ENCODE peak calls at places on chromosomes 12 and 14, in six cellular contexts. F is H1, Q is mesendoderm, J is IMR-90, S is neuronal stem cell, I is trophoblast cell. A is an unnamed sample. For H3K36me3, the result is how much of the 10 kb centered on the place peaks cover.

GRCh38 chr12:54394986-54395385 is 10.5 kb upstream of the ZNF385A start:
- DNase-seq in Q (no peak), F (no peak), I (no peak), S (no peak), J (no peak), A (no peak)

GRCh38 chr14:100291305-100292075 is 14.8 kb downstream of the SLC25A29 start:
- DNase-seq in S (no peak), J (no peak), F (no peak), I (no peak), Q (no peak), A (no peak)

GRCh38 chr12:127107744-127108143 is 1159.2 kb upstream of the TMEM132C start:
- DNase-seq in S (no peak), J (no peak), F (no peak), Q (no peak), I (no peak), A (no peak)

GRCh38 chr12:51190820-51191219 is 17.9 kb upstream of the TFCP2 start:
- DNase-seq in S (no peak), I (no peak), Q (no peak), F (no peak), J (no peak), A (no peak)

GRCh38 chr12:48054955-48055821 is 50.7 kb downstream of the SENP1 start:
- DNase-seq in J (no peak), F (no peak), S (no peak), Q (no peak), I (no peak), A (no peak)

GRCh38 chr14:89378119-89378518 is 38.9 kb downstream of the FOXN3 start:
- DNase-seq in I (peak), Q (no peak), F (no peak), S (no peak), J (peak), A (peak)

GRCh38 chr12:108855284-108856169 is 1.9 kb downstream of the SSH1 start:
- DNase-seq in Q (peak), I (peak), J (peak), S (no peak), F (no peak), A (peak)

GRCh38 chr14:95521001-95521400 is 4.6 kb upstream of the SYNE3 start:
- DNase-seq in J (no peak), S (no peak), F (no peak), Q (no peak), I (no peak), A (no peak)

GRCh38 chr12:116277393-116278258 is at the start of gene MED13L:
- DNase-seq in F (peak), Q (peak), I (peak), J (peak), S (peak), A (peak)

GRCh38 chr14:92471919-92472318 is 41.7 kb upstream of the RIN3 start:
- DNase-seq in Q (peak), J (peak), F (peak), I (peak), S (no peak), A (peak)

GRCh38 chr12:106082216-106083175 is 56.3 kb downstream of the NUAK1 start:
- DNase-seq in Q (no peak), J (peak), S (no peak), F (no peak), I (no peak), A (peak)

GRCh38 chr12:87687362-87687761 is 341.8 kb downstream of the C12orf50 start:
- DNase-seq in I (peak), F (no peak), S (no peak), J (peak), Q (peak), A (peak)

GRCh38 chr12:52235001-52235760 is 2.1 kb downstream of the KRT7 start:
- DNase-seq in I (peak), S (no peak), Q (no peak), F (no peak), J (no peak), A (no peak)

GRCh38 chr12:116358850-116359761 is 81.6 kb upstream of the MED13L start:
- DNase-seq in S (peak), I (peak), F (no peak), Q (peak), J (peak), A (peak)

GRCh38 chr14:64502476-64503183 is 1.0 kb downstream of the ZBTB25 start:
- DNase-seq in S (no peak), F (no peak), Q (peak), J (peak), I (peak), A (no peak)

GRCh38 chr14:83071888-83072501 is 1538.3 kb upstream of the SEL1L start:
- DNase-seq in F (no peak), Q (peak), J (peak), S (peak), I (peak), A (peak)

GRCh38 chr14:95491936-95492608 is 24.4 kb downstream of the SYNE3 start:
- DNase-seq in F (no peak), J (no peak), S (no peak), I (no peak), Q (no peak), A (no peak)

DNA sequence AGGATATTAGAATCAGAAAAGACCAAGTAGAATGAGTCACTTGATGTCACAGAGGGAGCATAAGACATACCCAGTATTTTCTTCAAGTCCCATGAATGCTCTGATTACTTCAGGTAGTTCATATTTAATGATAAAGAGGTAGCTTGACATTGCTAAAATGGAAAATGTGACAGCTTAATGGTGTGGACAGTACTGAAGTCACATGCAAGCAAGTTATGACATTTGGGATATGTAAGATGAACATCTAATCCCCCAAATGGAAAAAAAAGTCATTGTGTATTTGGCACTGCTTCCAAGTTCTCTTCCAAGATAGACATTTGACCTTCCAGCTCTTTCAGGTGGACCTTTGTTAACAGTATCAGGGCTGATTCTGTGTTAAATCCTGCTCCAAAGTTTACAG is 45.9 kb downstream of the SLC38A4 start:
- DNase-seq in I (no peak), Q (no peak), F (no peak), S (no peak), J (no peak), A (no peak)
- H3K36me3 ChIP-seq in I (under half), Q (under half), F (under half), S (under half), J (under half), A (under half)

GRCh38 chr14:66039495-66039894 is 446.7 kb upstream of the CCDC196 start:
- DNase-seq in I (no peak), J (no peak), F (no peak), Q (no peak), S (no peak), A (no peak)

GRCh38 chr14:66046591-66046990 is 439.6 kb upstream of the CCDC196 start:
- DNase-seq in F (no peak), Q (no peak), J (no peak), I (no peak), S (no peak), A (no peak)

GRCh38 chr14:66045572-66046021 is 440.6 kb upstream of the CCDC196 start:
- DNase-seq in J (no peak), F (no peak), Q (peak), I (peak), S (no peak), A (peak)

GRCh38 chr14:66046035-66046434 is 440.1 kb upstream of the CCDC196 start:
- DNase-seq in J (no peak), I (no peak), S (no peak), F (no peak), Q (peak), A (no peak)

GRCh38 chr14:66043921-66044320 is 442.2 kb upstream of the CCDC196 start:
- DNase-seq in J (no peak), Q (no peak), I (no peak), F (no peak), S (no peak), A (peak)
- H3K23ac ChIP-seq in J (no peak), Q (no peak), I (no peak), F (no peak), S (no peak), A (no peak)

DNA sequence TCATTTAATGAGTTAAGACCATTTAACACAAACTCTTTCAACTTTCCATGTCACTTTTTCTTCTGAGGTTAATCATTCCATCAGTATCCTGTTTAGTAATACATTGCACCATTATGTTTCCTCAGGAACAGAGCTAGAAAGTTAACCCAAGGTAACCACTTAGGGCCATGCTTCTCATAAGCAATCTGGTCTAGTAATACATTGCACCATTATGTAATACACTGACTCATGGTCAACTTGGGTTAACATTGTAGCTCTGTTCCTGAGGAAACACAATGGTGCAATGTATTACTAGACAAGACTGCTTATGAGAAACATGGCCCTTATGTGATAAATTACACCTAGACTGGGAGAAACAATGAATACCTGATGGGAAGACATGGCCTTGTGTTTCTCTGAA is 21.7 kb downstream of the ERH start:
- DNase-seq in F (no peak), S (no peak), J (peak), Q (no peak), I (peak), A (peak)
- H3K36me3 ChIP-seq in F (under half), S (under half), J (under half), Q (under half), I (under half), A (under half)

GRCh38 chr12:121352053-121353018 is at the start of gene ANAPC5:
- DNase-seq in S (peak), J (peak), Q (peak), F (peak), I (peak), A (peak)
- H3K23ac ChIP-seq in S (peak), J (peak), Q (peak), F (no peak), I (no peak), A (peak)

GRCh38 chr14:22523283-22523682 is 65.7 kb downstream of the DAD1 start:
- DNase-seq in I (no peak), S (no peak), J (no peak), Q (no peak), F (no peak), A (no peak)

GRCh38 chr14:22524784-22525161 is 64.3 kb downstream of the DAD1 start:
- DNase-seq in F (no peak), I (no peak), S (no peak), J (peak), Q (no peak), A (no peak)

GRCh38 chr14:22524105-22524783 is 64.8 kb downstream of the DAD1 start:
- DNase-seq in F (no peak), S (no peak), I (no peak), J (no peak), Q (no peak), A (no peak)

GRCh38 chr14:22526744-22527143 is 62.3 kb downstream of the DAD1 start:
- DNase-seq in F (no peak), I (no peak), J (no peak), Q (no peak), S (no peak), A (no peak)

DNA sequence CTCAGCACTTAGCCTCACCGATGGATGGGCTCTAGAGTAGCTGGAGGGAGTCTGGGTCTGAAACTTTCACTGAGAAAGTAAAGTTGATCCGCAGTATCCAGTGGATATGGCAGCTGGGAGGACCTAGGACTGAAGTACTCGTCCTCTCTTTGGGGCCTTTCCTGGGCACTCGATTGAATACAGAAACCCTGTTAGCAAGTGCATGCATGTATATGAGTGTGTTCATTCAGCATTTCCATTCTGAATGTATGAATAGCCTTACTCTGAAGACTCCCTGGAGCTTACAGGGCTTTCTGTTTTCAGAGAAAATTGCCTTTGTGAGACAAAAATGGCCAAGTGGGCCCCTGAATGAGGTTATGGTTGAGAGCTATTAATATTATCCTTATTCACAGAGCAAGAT is 62.8 kb downstream of the DAD1 start:
- DNase-seq in Q (no peak), S (no peak), F (no peak), J (no peak), I (no peak), A (no peak)
- H3K36me3 ChIP-seq in Q (under half), S (under half), F (under half), J (under half), I (under half), A (under half)

DNA sequence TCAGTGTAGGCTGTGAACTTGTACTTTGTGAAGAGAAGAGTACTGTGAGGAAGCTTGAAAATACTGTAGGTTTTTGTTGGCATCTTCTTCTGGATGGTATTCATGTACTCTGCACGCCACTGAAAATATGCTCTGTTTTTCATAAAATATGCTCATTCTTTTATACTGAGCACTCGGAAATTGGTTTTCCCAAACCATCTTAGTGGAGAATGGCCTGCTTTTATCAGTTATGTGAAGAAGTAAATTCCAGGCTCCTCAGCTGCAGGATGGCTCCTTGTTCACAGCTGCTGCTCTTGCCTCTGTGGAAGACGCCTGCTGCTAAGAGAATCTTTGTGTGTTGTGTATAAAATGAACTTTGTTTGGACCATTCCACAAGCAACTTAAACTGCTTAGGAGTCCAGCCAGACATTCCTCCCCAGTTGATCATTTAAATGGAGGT is 443.5 kb upstream of the RGS6 start:
- DNase-seq in Q (no peak), I (no peak), S (no peak), F (no peak), J (peak), A (peak)
- H3K23ac ChIP-seq in Q (no peak), I (no peak), S (no peak), F (no peak), J (no peak), A (no peak)

GRCh38 chr12:110998165-110998564 is 77.8 kb upstream of the MYL2 start:
- DNase-seq in S (no peak), I (no peak), Q (no peak), F (no peak), J (no peak), A (no peak)

GRCh38 chr12:110995016-110995415 is 74.6 kb upstream of the MYL2 start:
- DNase-seq in Q (no peak), F (no peak), I (no peak), J (no peak), S (no peak), A (no peak)

GRCh38 chr12:110996415-110996814 is 76.0 kb upstream of the MYL2 start:
- DNase-seq in F (no peak), I (no peak), J (no peak), S (no peak), Q (no peak), A (no peak)

GRCh38 chr12:110993425-110993824 is 73.0 kb upstream of the MYL2 start:
- DNase-seq in Q (peak), J (no peak), S (no peak), F (no peak), I (no peak), A (no peak)

GRCh38 chr12:110995615-110996014 is 75.2 kb upstream of the MYL2 start:
- DNase-seq in Q (no peak), J (no peak), I (no peak), F (no peak), S (no peak), A (no peak)
- H3K36me3 ChIP-seq in Q (under half), J (under half), I (under half), F (under half), S (under half), A (under half)

GRCh38 chr12:122523280-122523679 is 3.5 kb downstream of the RSRC2 start:
- DNase-seq in J (peak), I (peak), Q (peak), F (no peak), S (no peak), A (peak)
- H3K23ac ChIP-seq in J (no peak), I (no peak), Q (no peak), F (no peak), S (no peak), A (no peak)

GRCh38 chr12:125111403-125111802 is 46.2 kb downstream of the AACS start:
- DNase-seq in F (no peak), Q (no peak), I (no peak), S (no peak), J (peak), A (no peak)

GRCh38 chr12:125114365-125115141 is 49.3 kb downstream of the AACS start:
- DNase-seq in F (no peak), Q (no peak), S (no peak), I (no peak), J (no peak), A (no peak)

GRCh38 chr12:125113800-125114199 is 48.6 kb downstream of the AACS start:
- DNase-seq in I (no peak), J (no peak), F (no peak), S (no peak), Q (no peak), A (no peak)

GRCh38 chr12:125110641-125111360 is 45.6 kb downstream of the AACS start:
- DNase-seq in I (no peak), Q (no peak), S (no peak), J (peak), F (no peak), A (peak)

GRCh38 chr12:125113263-125113662 is 48.0 kb downstream of the AACS start:
- DNase-seq in S (no peak), I (no peak), J (no peak), Q (no peak), F (no peak), A (no peak)
- H3K36me3 ChIP-seq in S (under half), I (under half), J (under half), Q (under half), F (under half), A (half or more)